ENCODE peak calls at places on chromosomes 4 and X, in four cellular contexts. I is uterus, T is K562, W is HCT116. K is an unnamed sample.

GRCh38 chrX:101219116-101219839 is at the start of gene DRP2:
- DNase-seq in T (no peak), W (no peak), I (no peak), K (no peak)

GRCh38 chr4:99323761-99324160 is 2.6 kb upstream of the ADH1B start:
- DNase-seq in T (no peak), W (no peak), I (peak; percentile 72), K (no peak)

GRCh38 chr4:136002316-136002715 is 1530.0 kb downstream of the PCDH18 start:
- DNase-seq in I (no peak), T (no peak), W (no peak), K (no peak)

GRCh38 chr4:28654618-28655017 is 1794.0 kb downstream of the STIM2 start:
- DNase-seq in W (no peak), T (no peak), I (no peak), K (no peak)

GRCh38 chrX:38489341-38489740 is 72.0 kb upstream of the TSPAN7 start:
- DNase-seq in T (no peak), W (no peak), I (no peak), K (no peak)

GRCh38 chr4:113411496-113411938 is 350.0 kb downstream of the CAMK2D start:
- DNase-seq in T (no peak), W (no peak), I (no peak), K (no peak)

GRCh38 chr4:73721901-73722300 is 18.5 kb upstream of the CXCL8 start:
- DNase-seq in W (no peak), I (no peak), T (no peak), K (no peak)

GRCh38 chr4:147825451-147826287 is 93.8 kb downstream of the ARHGAP10 start:
- DNase-seq in I (no peak), W (no peak), T (peak; percentile 6), K (no peak)

GRCh38 chr4:3317656-3318211 is 24.9 kb downstream of the RGS12 start:
- DNase-seq in W (no peak), I (no peak), T (no peak), K (no peak)

GRCh38 chr4:144894525-144894924 is 203.5 kb downstream of the ANAPC10 start:
- DNase-seq in W (peak; percentile 46), T (no peak), I (no peak), K (no peak)

GRCh38 chrX:68694429-68695205 is 47.2 kb downstream of the STARD8 start:
- DNase-seq in W (no peak), I (no peak), T (peak; percentile 46), K (peak; percentile 34)

GRCh38 chr4:143668930-143669553 is 31.4 kb downstream of the FREM3 start:
- DNase-seq in W (no peak), T (no peak), I (no peak), K (peak; percentile 63)

GRCh38 chr4:112517067-112517588 is 1.1 kb upstream of the NEUROG2 start:
- DNase-seq in T (peak; percentile 34), I (no peak), W (no peak), K (no peak)

GRCh38 chrX:138128025-138128671 is 562.2 kb downstream of the ZIC3 start:
- DNase-seq in I (no peak), W (peak; percentile 1), T (peak; percentile 34), K (peak; percentile 44)

GRCh38 chr4:27716693-27717505 is 856.3 kb downstream of the STIM2 start:
- DNase-seq in T (no peak), I (no peak), W (no peak), K (no peak)

GRCh38 chr4:92170340-92170739 is 133.4 kb upstream of the GRID2 start:
- DNase-seq in I (no peak), T (no peak), W (no peak), K (no peak)

GRCh38 chr4:73021634-73022033 is 47.9 kb downstream of the COX18 start:
- DNase-seq in I (no peak), W (peak; percentile 22), T (peak; percentile 51), K (peak; percentile 26)

GRCh38 chrX:114152801-114153200 is 431.1 kb upstream of the HTR2C start:
- DNase-seq in T (no peak), I (no peak), W (no peak), K (no peak)

GRCh38 chr4:48649505-48649904 is 130.6 kb downstream of the FRYL start:
- DNase-seq in T (no peak), I (no peak), W (no peak), K (no peak)

GRCh38 chr4:24488399-24489164 is 95.8 kb downstream of the DHX15 start:
- DNase-seq in T (peak; percentile 75), I (peak; percentile 66), W (peak; percentile 41), K (peak; percentile 70)

GRCh38 chrX:18668468-18668867 is 3.4 kb downstream of the RS1 start:
- DNase-seq in W (no peak), I (no peak), T (no peak), K (no peak)

GRCh38 chrX:2497961-2498780 is 2.6 kb downstream of the DHRSX start:
- DNase-seq in I (no peak), W (no peak), T (no peak), K (no peak)

GRCh38 chr4:87574996-87575395 is 33.3 kb upstream of the DSPP start:
- DNase-seq in T (no peak), I (no peak), W (no peak), K (no peak)

GRCh38 chrX:30904632-30905031 is 15.6 kb upstream of the TAB3 start:
- DNase-seq in I (no peak), W (no peak), T (no peak), K (no peak)

GRCh38 chr4:134202136-134202535 is 547 bp upstream of the PABPC4L start:
- DNase-seq in W (no peak), T (no peak), I (no peak), K (no peak)

GRCh38 chr4:6042293-6043063 is 24.2 kb upstream of the C4orf50 start:
- DNase-seq in I (no peak), W (no peak), T (no peak), K (no peak)

GRCh38 chr4:101774807-101775206 is 15.7 kb upstream of the BANK1 start:
- DNase-seq in I (no peak), T (no peak), W (no peak), K (no peak)

DNA sequence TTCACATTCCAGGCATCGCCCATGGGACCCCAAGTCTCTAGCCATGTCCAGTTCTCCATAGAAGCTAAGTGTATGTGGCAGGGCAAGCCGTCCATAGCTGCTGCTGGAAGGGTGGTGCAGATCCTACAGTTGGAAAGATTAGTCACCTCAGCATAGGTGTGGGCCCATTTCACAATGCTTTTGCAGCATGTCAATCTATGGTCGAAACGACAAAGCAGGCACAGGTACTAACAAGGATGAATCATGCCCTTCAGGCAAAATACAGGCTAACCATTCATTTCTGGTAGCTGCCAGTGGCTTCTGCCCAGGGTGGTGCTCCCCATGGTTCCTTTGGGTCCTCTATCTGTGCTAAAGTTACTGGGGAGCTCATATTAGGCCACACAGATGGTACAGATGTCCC is 225.2 kb downstream of the ADGRL3 start:
- DNase-seq in W (no peak), T (no peak), I (no peak), K (no peak)
- H3K27ac ChIP-seq in W (no peak overlapping the region), T (no peak overlapping the region), I (no peak overlapping the region), K (no peak overlapping the region)

DNA sequence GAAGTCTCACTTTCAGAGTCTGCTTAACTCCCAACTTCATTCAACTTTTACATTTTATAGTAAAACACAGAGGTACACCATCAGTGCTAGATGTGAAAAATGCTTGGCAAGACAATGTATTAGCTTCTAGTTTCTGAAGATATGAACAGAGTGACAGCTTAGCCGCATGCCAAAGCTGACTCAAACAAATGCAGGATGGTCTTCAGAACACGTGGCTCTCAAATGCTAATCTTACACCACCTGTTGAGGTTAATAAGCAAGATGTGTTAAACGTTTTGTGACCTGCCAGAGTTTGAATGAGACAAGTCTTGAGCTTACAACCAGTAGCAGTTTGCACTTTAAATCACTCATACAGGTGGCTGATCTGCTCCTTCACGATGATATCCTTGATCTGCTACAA is 18.9 kb upstream of the GPM6B start:
- DNase-seq in T (no peak), W (no peak), I (no peak), K (peak; percentile 79)
- H3K4me1 ChIP-seq in T (no peaks in the 10 kb centered on the region), W (no peaks in the 10 kb centered on the region), I (no peaks in the 10 kb centered on the region), K (peaks cover 24% of the 10 kb centered on the region)

GRCh38 chr4:2276581-2277325 is 14.8 kb upstream of the MXD4 start:
- DNase-seq in I (no peak), T (no peak), W (no peak), K (no peak)
- H3K27ac ChIP-seq in I (no peak overlapping the region), T (no peak overlapping the region), W (no peak overlapping the region), K (no peak overlapping the region)

DNA sequence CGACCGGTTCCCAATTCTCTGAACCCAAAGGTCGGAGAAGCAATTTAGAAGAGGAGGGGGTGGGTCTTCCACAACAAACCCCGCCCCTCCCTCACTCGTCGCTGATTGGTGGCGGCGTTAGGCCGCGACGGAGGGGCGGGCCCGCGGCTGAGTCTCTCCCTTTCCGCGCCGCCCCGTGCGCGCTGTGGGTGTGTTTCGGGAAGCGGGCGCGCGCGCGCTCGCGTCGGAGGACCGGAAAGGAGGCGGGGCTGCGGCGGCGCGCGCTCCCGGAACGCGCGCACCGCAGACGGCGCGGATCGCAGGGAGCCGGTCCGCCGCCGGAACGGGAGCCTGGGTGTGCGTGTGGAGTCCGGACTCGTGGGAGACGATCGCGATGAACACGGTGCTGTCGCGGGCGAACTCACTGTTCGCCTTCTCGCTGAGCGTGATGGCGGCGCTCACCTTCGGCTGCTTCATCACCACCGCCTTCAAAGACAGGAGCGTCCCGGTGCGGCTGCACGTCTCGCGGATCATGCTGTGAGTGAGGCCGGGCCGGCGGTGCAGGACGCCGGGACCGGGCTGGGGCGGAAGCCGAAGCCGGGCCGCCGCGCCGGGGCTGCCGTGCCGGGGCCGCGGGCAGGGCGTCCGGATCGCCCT is at the start of gene SPCS3:
- DNase-seq in W (peak; percentile 80), I (peak; percentile 95), T (peak; percentile 97), K (peak; percentile 98)
- H3K4me1 ChIP-seq in W (no peaks in the 10 kb centered on the region), I (no peaks in the 10 kb centered on the region), T (no peaks in the 10 kb centered on the region), K (peaks cover 7% of the 10 kb centered on the region)

DNA sequence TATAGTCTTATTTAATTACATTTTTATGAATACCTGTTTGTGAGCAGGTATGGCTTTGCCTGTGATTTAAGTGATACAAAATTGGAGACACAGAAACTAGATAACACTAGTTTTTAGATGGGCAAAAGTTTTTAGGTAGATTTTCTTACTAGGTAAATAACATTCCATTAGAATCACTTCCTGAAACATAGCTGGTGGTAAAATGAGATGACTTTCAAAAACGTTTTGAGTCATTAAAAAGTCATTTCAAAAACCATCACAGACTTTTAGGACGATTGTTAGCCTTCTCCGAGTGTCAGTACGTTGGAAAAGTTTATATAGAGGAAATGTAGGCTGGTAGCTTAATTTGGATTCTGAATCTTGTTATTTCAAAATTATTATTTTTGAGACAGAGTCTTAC is 18.3 kb downstream of the PTTG2 start:
- DNase-seq in T (no peak), W (no peak), I (no peak), K (no peak)
- H3K27ac ChIP-seq in T (no peak overlapping the region), W (no peak overlapping the region), I (peak overlapping the region; percentile 99), K (peak overlapping the region; percentile 70)

K was measured in MM.1S.